ENCODE peak calls at places on chromosomes 3 and 15, in four cellular contexts. U is breast epithelium, D is spleen, F is vagina. S is an unnamed sample.

GRCh38 chr3:78580691-78581090 is 1187.1 kb downstream of the ROBO1 start:
- DNase-seq in U (no peak), D (no peak), F (no peak), S (no peak)

GRCh38 chr3:95717048-95717447 is 1097.3 kb upstream of the EPHA6 start:
- DNase-seq in U (no peak), D (no peak), F (no peak), S (no peak)

GRCh38 chr15:82585072-82585471 is 44.8 kb upstream of the RPS17 start:
- DNase-seq in U (no peak), D (no peak), F (no peak), S (no peak)

GRCh38 chr15:32822739-32823138 is 104.9 kb downstream of the GREM1 start:
- DNase-seq in U (no peak), D (no peak), F (no peak), S (no peak)

GRCh38 chr3:71104090-71104489 is 479.4 kb downstream of the FOXP1 start:
- DNase-seq in U (no peak), D (no peak), F (no peak), S (no peak)

GRCh38 chr3:176147251-176147650 is 1050.0 kb downstream of the TBL1XR1 start:
- DNase-seq in U (no peak), D (no peak), F (no peak), S (no peak)

GRCh38 chr3:4824948-4825325 is 154.3 kb upstream of the BHLHE40 start:
- DNase-seq in U (no peak), D (no peak), F (no peak), S (no peak)

GRCh38 chr15:89243046-89243690 is 611 bp upstream of the FANCI start:
- DNase-seq in U (no peak), D (no peak), F (no peak), S (peak)

GRCh38 chr15:74793135-74794028 is 11.5 kb downstream of the CSK start:
- DNase-seq in U (no peak), D (peak), F (no peak), S (no peak)

GRCh38 chr3:12461097-12461649 is 23.1 kb upstream of the TSEN2 start:
- DNase-seq in U (no peak), D (no peak), F (no peak), S (no peak)

GRCh38 chr3:158727499-158728377 is 4.5 kb downstream of the RARRES1 start:
- DNase-seq in U (peak), D (no peak), F (no peak), S (peak)

GRCh38 chr3:55169608-55170010 is 241.8 kb upstream of the LRTM1 start:
- DNase-seq in U (no peak), D (no peak), F (no peak), S (no peak)

GRCh38 chr3:47083786-47084185 is 80.1 kb downstream of the SETD2 start:
- DNase-seq in U (no peak), D (no peak), F (no peak), S (no peak)

GRCh38 chr3:112302061-112302830 is 8.2 kb upstream of the SLC9C1 start:
- DNase-seq in U (no peak), D (no peak), F (no peak), S (no peak)

GRCh38 chr3:43455233-43455632 is 166.6 kb downstream of the ANO10 start:
- DNase-seq in U (no peak), D (no peak), F (no peak), S (no peak)

GRCh38 chr3:117499189-117499870 is 789.8 kb downstream of the TUSC7 start:
- DNase-seq in U (no peak), D (no peak), F (no peak), S (no peak)

GRCh38 chr15:80151148-80151547 is 1.7 kb upstream of the FAH start:
- DNase-seq in U (no peak), D (no peak), F (no peak), S (peak)

GRCh38 chr15:80153900-80154299 is 1.1 kb downstream of the FAH start:
- DNase-seq in U (no peak), D (no peak), F (no peak), S (no peak)

GRCh38 chr15:80152180-80152895 is 461 bp upstream of the FAH start:
- DNase-seq in U (peak), D (peak), F (peak), S (peak)

GRCh38 chr15:80152896-80153876 is at the start of gene FAH:
- DNase-seq in U (no peak), D (peak), F (no peak), S (peak)

GRCh38 chr15:80151576-80151975 is 1.2 kb upstream of the FAH start:
- DNase-seq in U (no peak), D (no peak), F (no peak), S (no peak)
- H3K4me3 ChIP-seq in U (no peak), D (no peak), F (no peak), S (no peak)

GRCh38 chr15:73366766-73367623 is 1.8 kb downstream of the HCN4 start:
- DNase-seq in U (no peak), D (no peak), F (no peak), S (no peak)
- TF ChIP-seq CTCF in U (no peak), D (no peak), F (no peak), S (no peak)

DNA sequence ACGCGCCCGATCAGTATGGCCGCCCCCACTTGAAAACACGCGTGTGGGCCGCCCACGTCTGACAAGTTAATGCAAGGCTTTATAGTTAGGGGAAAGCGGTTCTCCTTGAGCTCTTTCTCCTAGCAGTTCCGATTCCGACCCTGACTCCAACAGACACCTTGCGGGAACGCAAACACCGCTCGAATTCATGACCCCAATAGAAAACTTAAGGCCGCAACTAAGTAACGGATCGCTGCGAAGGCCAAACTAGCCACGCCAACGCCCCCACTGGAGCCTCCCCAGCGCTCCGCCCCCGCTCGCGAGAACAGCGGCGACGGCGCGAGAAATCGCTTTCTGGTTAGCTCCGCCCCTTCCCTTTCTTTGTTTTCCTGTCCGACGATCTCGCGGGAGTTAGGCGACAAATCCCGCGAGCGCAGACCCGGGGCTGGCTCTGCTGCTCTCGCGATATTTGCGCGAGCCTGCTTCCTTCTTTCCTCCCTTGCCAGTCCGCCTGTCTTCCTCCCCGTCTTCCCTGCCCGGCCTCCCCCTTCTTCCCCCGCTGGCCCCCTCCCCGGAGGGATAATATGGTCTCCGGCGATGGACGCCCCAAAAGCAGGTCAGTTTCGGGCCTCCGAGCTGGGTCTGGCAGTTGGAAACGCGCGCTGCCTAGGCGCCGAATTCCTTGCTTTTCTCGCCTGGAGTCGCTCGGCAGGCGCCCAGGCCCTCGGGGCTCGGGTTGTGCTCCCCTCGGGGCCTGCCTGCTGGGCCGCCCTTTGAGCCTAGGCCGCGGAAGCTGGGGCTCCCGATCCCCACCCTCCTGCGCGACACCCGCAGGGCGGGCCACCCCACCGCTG is at the start of gene IREB2:
- DNase-seq in U (peak), D (peak), F (peak), S (peak)
- TF ChIP-seq POLR2A in U (no peak), D (peak), F (peak), S (no peak)

DNA sequence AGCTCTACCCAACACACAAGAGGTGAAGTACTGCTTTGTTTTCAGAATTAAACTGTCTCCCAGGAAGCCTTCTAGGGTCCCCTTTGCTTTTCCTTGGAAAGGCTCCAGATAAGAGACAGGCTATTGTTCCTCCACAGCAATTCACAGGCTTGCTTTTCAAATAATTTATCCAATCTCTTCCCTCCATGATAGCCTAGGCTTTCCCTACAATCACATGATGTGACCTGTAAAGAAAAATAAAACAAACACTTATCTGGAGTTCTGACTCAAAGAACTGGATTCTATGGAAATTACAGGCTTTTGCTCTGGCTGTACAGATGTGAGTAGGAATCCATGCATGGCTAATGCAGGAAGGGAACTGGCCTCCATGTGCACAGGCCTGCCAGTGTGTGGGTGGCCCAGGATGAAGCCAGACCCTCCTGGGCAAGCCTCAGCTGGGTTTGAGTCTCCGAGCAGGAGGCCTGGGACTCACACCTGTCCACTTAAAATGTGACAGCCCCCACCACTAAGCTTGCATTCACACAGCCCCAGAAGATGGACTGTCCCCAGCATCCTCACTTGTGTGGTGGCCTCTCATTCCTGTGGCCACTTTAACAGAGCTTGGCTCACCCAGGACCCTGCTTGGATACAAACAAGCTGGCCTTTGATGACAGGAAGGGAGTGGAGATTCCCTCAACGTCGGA is 75.8 kb upstream of the LEKR1 start:
- DNase-seq in U (no peak), D (no peak), F (no peak), S (no peak)
- H3K4me3 ChIP-seq in U (no peak), D (no peak), F (no peak), S (no peak)

DNA sequence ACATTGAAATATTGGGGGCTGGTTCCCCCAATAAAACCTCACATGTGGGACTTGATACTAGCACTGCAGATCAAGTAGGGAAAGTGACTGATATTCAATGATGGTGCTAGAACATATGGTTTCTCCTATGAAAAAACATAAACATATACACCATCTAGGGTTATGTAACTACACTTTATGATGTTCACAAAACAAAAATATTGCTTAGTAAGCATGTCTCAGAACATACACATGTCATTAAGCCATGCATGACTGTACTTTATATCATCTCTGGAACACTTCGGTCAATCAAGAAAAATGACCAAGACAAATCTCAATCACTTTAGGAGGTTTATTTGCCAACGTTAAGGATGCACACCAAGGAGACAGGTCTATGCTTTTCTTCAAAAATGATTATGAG is 57.4 kb downstream of the ZNF717 start:
- DNase-seq in U (no peak), D (no peak), F (no peak), S (no peak)
- TF ChIP-seq CTCF in U (no peak), D (no peak), F (no peak), S (no peak)

DNA sequence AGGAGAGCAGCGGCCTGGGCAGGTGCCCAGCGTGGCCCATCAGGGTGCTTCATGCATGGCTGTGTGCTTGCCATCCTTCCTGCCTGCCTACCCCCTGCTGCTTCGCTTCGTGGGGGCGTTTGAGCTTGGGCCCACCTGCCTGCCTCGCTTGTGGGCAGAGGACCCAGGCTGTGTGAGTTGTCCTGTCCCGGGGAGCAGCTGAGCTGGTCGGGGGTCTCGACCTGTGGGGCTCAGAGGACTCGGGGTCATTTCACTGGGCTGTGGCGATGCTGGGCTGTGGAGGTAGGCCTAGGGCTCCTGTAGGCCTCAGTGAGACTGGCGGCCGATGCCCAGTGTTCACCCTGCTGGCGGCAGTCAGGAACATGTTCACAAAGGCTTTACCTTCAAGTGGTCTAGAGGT is 12.1 kb upstream of the STAB1 start:
- DNase-seq in U (no peak), D (no peak), F (no peak), S (no peak)
- TF ChIP-seq POLR2A in U (no peak), D (no peak), F (no peak), S (no peak)

GRCh38 chr3:50570508-50571279 is 1.4 kb downstream of the HEMK1 start:
- DNase-seq in U (no peak), D (no peak), F (no peak), S (no peak)
- H3K4me3 ChIP-seq in U (no peak), D (peak), F (no peak), S (no peak)

GRCh38 chr15:31347067-31347975 is 20.7 kb downstream of the KLF13 start:
- DNase-seq in U (no peak), D (peak), F (no peak), S (no peak)
- TF ChIP-seq CTCF in U (no peak), D (no peak), F (no peak), S (no peak)